ENCODE peak calls at places on chromosomes 5 and 9, in ten cellular contexts. J, H, I, K, O, V, U, M, D and F are unnamed samples.

GRCh38 chr5:66680227-66680626 is 84.0 kb downstream of the MAST4 start:
- DNase-seq in J (no peak), H (no peak), I (no peak), K (no peak), O (no peak), V (no peak), U (no peak), M (no peak), D (no peak), F (no peak)

GRCh38 chr5:128535225-128535624 is 2.8 kb downstream of the FBN2 start:
- DNase-seq in J (no peak), H (no peak), I (no peak), K (no peak), O (no peak), V (no peak), U (no peak), M (no peak), D (no peak), F (no peak)

GRCh38 chr5:124235576-124235975 is 510.9 kb downstream of the ZNF608 start:
- DNase-seq in J (no peak), H (no peak), I (no peak), K (no peak), O (no peak), V (no peak), U (no peak), M (no peak), D (no peak), F (no peak)

GRCh38 chr9:131407717-131408195 is 13.9 kb downstream of the PRRC2B start:
- DNase-seq in J (no peak), H (peak), I (no peak), K (peak), O (no peak), V (peak), U (no peak), M (no peak), D (no peak), F (no peak)

GRCh38 chr5:126383246-126383645 is 40.0 kb upstream of the GRAMD2B start:
- DNase-seq in J (no peak), H (no peak), I (peak), K (peak), O (no peak), V (no peak), U (no peak), M (no peak), D (no peak), F (peak)

GRCh38 chr5:134145779-134146581 is 30.8 kb downstream of the SKP1 start:
- DNase-seq in J (no peak), H (peak), I (peak), K (peak), O (peak), V (peak), U (peak), M (peak), D (peak), F (peak)

GRCh38 chr5:59506285-59506877 is 387.1 kb downstream of the PDE4D start:
- DNase-seq in J (no peak), H (no peak), I (peak), K (peak), O (no peak), V (peak), U (no peak), M (no peak), D (no peak), F (peak)

GRCh38 chr9:128382261-128382660 is 11.1 kb downstream of the URM1 start:
- DNase-seq in J (no peak), H (no peak), I (peak), K (no peak), O (no peak), V (no peak), U (no peak), M (no peak), D (no peak), F (no peak)

GRCh38 chr5:175288048-175288621 is 155.8 kb downstream of the DRD1 start:
- DNase-seq in J (peak), H (no peak), I (no peak), K (peak), O (no peak), V (peak), U (no peak), M (peak), D (no peak), F (peak)

GRCh38 chr5:89452081-89452480 is 569.1 kb upstream of the MEF2C start:
- DNase-seq in J (no peak), H (no peak), I (no peak), K (no peak), O (no peak), V (no peak), U (no peak), M (no peak), D (no peak), F (no peak)

GRCh38 chr5:38922199-38922598 is 76.4 kb downstream of the OSMR start:
- DNase-seq in J (no peak), H (peak), I (peak), K (peak), O (peak), V (peak), U (no peak), M (peak), D (no peak), F (peak)

GRCh38 chr5:172284275-172284971 is 859 bp upstream of the UBTD2 start:
- DNase-seq in J (no peak), H (no peak), I (no peak), K (peak), O (no peak), V (peak), U (peak), M (no peak), D (no peak), F (no peak)

GRCh38 chr5:167489202-167489601 is 802.2 kb upstream of the WWC1 start:
- DNase-seq in J (no peak), H (no peak), I (peak), K (no peak), O (no peak), V (peak), U (no peak), M (peak), D (no peak), F (no peak)

GRCh38 chr5:20972419-20972925 is 984.5 kb upstream of the CDH18 start:
- DNase-seq in J (no peak), H (no peak), I (peak), K (peak), O (peak), V (peak), U (no peak), M (peak), D (no peak), F (no peak)

GRCh38 chr5:135245521-135246499 is 153.2 kb downstream of the MACROH2A1 start:
- DNase-seq in J (no peak), H (no peak), I (peak), K (peak), O (no peak), V (peak), U (no peak), M (peak), D (no peak), F (no peak)

GRCh38 chr5:24226492-24226891 is 418.3 kb downstream of the CDH10 start:
- DNase-seq in J (no peak), H (no peak), I (peak), K (peak), O (no peak), V (peak), U (no peak), M (no peak), D (no peak), F (no peak)

GRCh38 chr5:137891849-137892248 is 2.6 kb downstream of the PKD2L2 start:
- DNase-seq in J (no peak), H (no peak), I (no peak), K (no peak), O (no peak), V (no peak), U (no peak), M (no peak), D (no peak), F (no peak)

GRCh38 chr5:43833966-43834365 is 231.0 kb downstream of the NNT start:
- DNase-seq in J (no peak), H (no peak), I (peak), K (peak), O (no peak), V (no peak), U (no peak), M (no peak), D (no peak), F (no peak)

GRCh38 chr9:17052626-17053025 is 82.2 kb upstream of the CNTLN start:
- DNase-seq in J (no peak), H (no peak), I (no peak), K (no peak), O (no peak), V (no peak), U (no peak), M (no peak), D (no peak), F (no peak)

GRCh38 chr9:108889649-108890067 is 27.6 kb downstream of the ACTL7A start:
- DNase-seq in J (peak), H (no peak), I (peak), K (peak), O (no peak), V (peak), U (no peak), M (peak), D (no peak), F (peak)

GRCh38 chr9:116697887-116698286 is 10.8 kb downstream of the TRIM32 start:
- DNase-seq in J (no peak), H (no peak), I (no peak), K (no peak), O (no peak), V (no peak), U (peak), M (no peak), D (no peak), F (no peak)

GRCh38 chr9:93699650-93700049 is 123.3 kb downstream of the PHF2 start:
- DNase-seq in J (no peak), H (no peak), I (no peak), K (no peak), O (no peak), V (no peak), U (no peak), M (no peak), D (no peak), F (no peak)

GRCh38 chr5:72517961-72518690 is 10.9 kb upstream of the ZNF366 start:
- DNase-seq in J (no peak), H (no peak), I (peak), K (peak), O (peak), V (no peak), U (peak), M (no peak), D (no peak), F (no peak)

GRCh38 chr9:93325307-93326035 is 126.0 kb upstream of the FAM120A start:
- DNase-seq in J (no peak), H (no peak), I (no peak), K (no peak), O (no peak), V (no peak), U (peak), M (no peak), D (no peak), F (no peak)

GRCh38 chr5:127684722-127685467 is 18.3 kb upstream of the CCDC192 start:
- DNase-seq in J (no peak), H (no peak), I (no peak), K (no peak), O (no peak), V (no peak), U (no peak), M (no peak), D (no peak), F (no peak)

DNA sequence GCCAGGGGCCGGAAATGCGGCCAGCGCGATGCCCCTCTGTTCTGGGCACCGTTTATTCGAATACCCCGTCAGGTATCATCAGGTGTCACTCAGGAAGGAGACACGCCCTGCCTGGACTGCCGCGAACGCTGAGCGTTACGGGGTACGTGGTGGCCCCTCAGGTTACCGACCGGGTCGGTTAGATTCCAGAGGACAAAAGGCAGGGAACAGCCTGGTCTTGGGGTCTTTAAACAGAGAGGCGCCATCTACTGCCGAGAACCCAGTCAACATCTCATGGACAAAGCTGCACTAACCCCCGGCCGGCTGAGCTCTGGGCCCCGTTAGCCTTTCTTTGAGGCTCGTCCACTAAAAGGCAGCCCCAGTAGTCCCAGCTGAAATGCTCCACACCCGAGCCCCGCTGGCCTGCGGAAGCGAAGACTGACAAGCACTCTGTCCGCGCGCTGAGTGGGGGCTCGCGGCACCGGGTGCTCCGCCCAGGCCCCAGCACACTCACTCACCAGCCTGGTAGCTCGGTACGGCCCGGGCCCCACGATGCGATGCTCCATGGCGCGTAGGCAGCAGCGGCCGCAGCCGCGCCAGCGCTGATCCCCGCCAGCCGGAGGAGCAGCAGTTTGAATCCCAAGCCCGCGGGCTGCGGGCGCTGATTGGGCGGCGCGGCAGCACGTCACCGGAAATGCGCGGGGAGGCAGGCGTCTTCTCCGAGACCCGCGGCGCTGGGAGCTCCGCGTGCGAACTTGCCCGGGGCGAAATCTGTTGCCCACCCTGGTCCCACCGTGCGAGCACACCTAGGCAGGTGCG is at the start of gene DEPDC1B:
- DNase-seq in J (peak), H (peak), I (peak), K (peak), O (peak), V (peak), U (peak), M (peak), D (peak), F (peak)
- TF ChIP-seq CTCF in J (peak), H (no peak), I (peak), K (peak), O (no peak), V (peak), U (no peak), M (peak), D (peak), F (peak)

GRCh38 chr5:96884995-96885394 is 8.7 kb downstream of the ERAP2 start:
- DNase-seq in J (no peak), H (no peak), I (no peak), K (no peak), O (no peak), V (no peak), U (no peak), M (no peak), D (no peak), F (no peak)

GRCh38 chr5:96881511-96882115 is 5.3 kb downstream of the ERAP2 start:
- DNase-seq in J (peak), H (no peak), I (peak), K (peak), O (no peak), V (peak), U (no peak), M (peak), D (no peak), F (peak)

GRCh38 chr5:96880402-96881164 is 4.3 kb downstream of the ERAP2 start:
- DNase-seq in J (no peak), H (no peak), I (peak), K (peak), O (no peak), V (peak), U (no peak), M (peak), D (peak), F (no peak)

GRCh38 chr5:96883871-96884270 is 7.6 kb downstream of the ERAP2 start:
- DNase-seq in J (no peak), H (no peak), I (no peak), K (no peak), O (no peak), V (no peak), U (no peak), M (no peak), D (no peak), F (no peak)

GRCh38 chr5:96885518-96886338 is 9.4 kb downstream of the ERAP2 start:
- DNase-seq in J (no peak), H (no peak), I (no peak), K (no peak), O (no peak), V (no peak), U (no peak), M (peak), D (no peak), F (no peak)
- H3K4me3 ChIP-seq in J (no peak), H (no peak), I (no peak), K (no peak), O (no peak), V (no peak), U (peak), M (no peak), D (no peak), F (no peak)

DNA sequence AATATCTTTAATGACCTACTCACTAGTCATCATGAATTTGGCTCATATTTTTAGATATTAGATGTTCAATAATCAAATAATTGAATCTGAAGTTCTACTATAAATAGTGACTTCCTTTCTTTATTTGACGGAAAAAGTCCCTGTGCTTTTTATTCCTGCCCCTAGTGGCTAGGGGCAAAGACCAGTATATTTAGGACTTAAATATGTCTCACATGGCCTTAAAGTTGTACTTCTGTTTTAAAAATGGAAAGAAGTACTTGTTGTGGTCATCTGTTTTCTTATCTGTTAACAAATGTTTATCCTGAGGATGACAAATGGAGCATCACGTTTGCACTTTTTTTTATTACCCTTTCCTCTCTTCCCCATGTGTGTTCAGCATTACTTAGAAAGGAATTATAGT is 89.2 kb upstream of the GRHPR start:
- DNase-seq in J (no peak), H (no peak), I (no peak), K (no peak), O (no peak), V (no peak), U (no peak), M (no peak), D (no peak), F (no peak)
- TF ChIP-seq CTCF in J (no peak), H (no peak), I (no peak), K (no peak), O (no peak), V (no peak), U (no peak), M (no peak), D (no peak), F (no peak)

GRCh38 chr5:45799388-45799787 is 103.2 kb upstream of the HCN1 start:
- DNase-seq in J (no peak), H (no peak), I (no peak), K (no peak), O (no peak), V (no peak), U (no peak), M (no peak), D (no peak), F (no peak)

GRCh38 chr5:45795458-45795857 is 99.3 kb upstream of the HCN1 start:
- DNase-seq in J (no peak), H (no peak), I (no peak), K (no peak), O (no peak), V (no peak), U (no peak), M (no peak), D (no peak), F (no peak)

GRCh38 chr5:45796959-45797553 is 100.9 kb upstream of the HCN1 start:
- DNase-seq in J (no peak), H (no peak), I (no peak), K (no peak), O (no peak), V (no peak), U (no peak), M (no peak), D (no peak), F (no peak)

GRCh38 chr5:45793638-45794532 is 97.7 kb upstream of the HCN1 start:
- DNase-seq in J (no peak), H (no peak), I (no peak), K (no peak), O (no peak), V (no peak), U (no peak), M (no peak), D (no peak), F (no peak)
- H3K4me3 ChIP-seq in J (no peak), H (no peak), I (no peak), K (no peak), O (no peak), V (no peak), U (no peak), M (no peak), D (no peak), F (no peak)

GRCh38 chr5:106127341-106127781 is 1543.4 kb downstream of the EFNA5 start:
- DNase-seq in J (no peak), H (no peak), I (no peak), K (no peak), O (no peak), V (no peak), U (no peak), M (no peak), D (no peak), F (peak)
- TF ChIP-seq CTCF in J (no peak), H (no peak), I (no peak), K (no peak), O (no peak), V (no peak), U (no peak), M (no peak), D (no peak), F (peak)

GRCh38 chr9:126523621-126524111 is 90.1 kb upstream of the LMX1B start:
- DNase-seq in J (no peak), H (no peak), I (no peak), K (no peak), O (no peak), V (peak), U (peak), M (no peak), D (no peak), F (no peak)
- H3K4me3 ChIP-seq in J (no peak), H (no peak), I (no peak), K (no peak), O (no peak), V (no peak), U (peak), M (no peak), D (no peak), F (no peak)

GRCh38 chr5:158120760-158121159 is 261.8 kb upstream of the CLINT1 start:
- DNase-seq in J (no peak), H (no peak), I (no peak), K (no peak), O (no peak), V (peak), U (no peak), M (no peak), D (no peak), F (no peak)

GRCh38 chr5:158123595-158123994 is 264.6 kb upstream of the CLINT1 start:
- DNase-seq in J (no peak), H (no peak), I (no peak), K (no peak), O (no peak), V (no peak), U (no peak), M (no peak), D (no peak), F (no peak)

GRCh38 chr5:158124606-158125316 is 265.8 kb upstream of the CLINT1 start:
- DNase-seq in J (no peak), H (no peak), I (no peak), K (no peak), O (no peak), V (no peak), U (no peak), M (no peak), D (no peak), F (no peak)

GRCh38 chr5:158119852-158120708 is 261.1 kb upstream of the CLINT1 start:
- DNase-seq in J (peak), H (no peak), I (peak), K (no peak), O (no peak), V (peak), U (no peak), M (peak), D (no peak), F (peak)

GRCh38 chr5:158121678-158122077 is 262.7 kb upstream of the CLINT1 start:
- DNase-seq in J (no peak), H (no peak), I (no peak), K (no peak), O (no peak), V (no peak), U (no peak), M (no peak), D (no peak), F (no peak)
- TF ChIP-seq CTCF in J (no peak), H (no peak), I (no peak), K (no peak), O (no peak), V (no peak), U (no peak), M (no peak), D (no peak), F (no peak)

GRCh38 chr5:12679731-12680130 is 775.5 kb upstream of the CTNND2 start:
- DNase-seq in J (no peak), H (no peak), I (no peak), K (no peak), O (no peak), V (no peak), U (no peak), M (no peak), D (no peak), F (no peak)

GRCh38 chr5:12683249-12683648 is 779.0 kb upstream of the CTNND2 start:
- DNase-seq in J (no peak), H (no peak), I (no peak), K (no peak), O (no peak), V (no peak), U (no peak), M (no peak), D (no peak), F (no peak)
- H3K4me3 ChIP-seq in J (no peak), H (no peak), I (no peak), K (no peak), O (no peak), V (no peak), U (no peak), M (no peak), D (no peak), F (no peak)

DNA sequence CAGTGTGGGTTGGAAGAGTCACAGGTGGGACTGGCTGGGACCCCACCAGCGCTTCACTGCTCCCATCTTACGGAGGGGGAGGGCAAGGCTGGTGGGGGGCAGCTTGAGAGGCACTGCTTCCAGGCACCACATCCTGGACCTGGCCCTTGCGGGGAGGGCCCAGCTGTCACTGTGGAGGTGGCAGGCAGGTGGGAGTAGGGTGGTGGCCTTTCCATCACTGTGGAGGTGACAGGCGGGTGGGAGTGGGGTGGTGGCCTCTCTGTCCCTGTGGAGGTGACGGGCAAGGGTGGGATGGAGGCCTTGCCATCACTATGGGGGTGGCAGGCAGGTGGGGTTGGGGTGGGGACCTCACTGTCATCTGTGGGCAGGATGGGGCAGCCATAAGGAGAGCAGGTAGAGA is 20.6 kb downstream of the RXRA start:
- DNase-seq in J (no peak), H (no peak), I (no peak), K (no peak), O (no peak), V (no peak), U (no peak), M (no peak), D (no peak), F (no peak)
- TF ChIP-seq CTCF in J (no peak), H (no peak), I (no peak), K (no peak), O (no peak), V (no peak), U (no peak), M (no peak), D (no peak), F (no peak)